ENCODE peak calls at places on chromosome 20, in five cellular contexts. One of them, this sample, is unnamed. For H3K4me1, the result is how much of the 10 kb centered on the place peaks cover.

GRCh38 chr20:45157977-45158376 is 16.7 kb upstream of the PI3 start:
- DNase-seq in pancreas: no peak
- DNase-seq in body of pancreas: peak
- DNase-seq in ascending aorta: no peak
- DNase-seq in mesendoderm: no peak
- DNase-seq in this sample: peak

GRCh38 chr20:32626859-32627636 is 41.9 kb upstream of the NOL4L start:
- DNase-seq in ascending aorta: no peak
- DNase-seq in pancreas: peak
- DNase-seq in body of pancreas: no peak
- DNase-seq in mesendoderm: no peak
- DNase-seq in this sample: no peak

GRCh38 chr20:16608265-16608636 is 35.0 kb upstream of the KIF16B start:
- DNase-seq in pancreas: peak
- DNase-seq in mesendoderm: no peak
- DNase-seq in ascending aorta: no peak
- DNase-seq in body of pancreas: peak
- DNase-seq in this sample: no peak

GRCh38 chr20:38554986-38555385 is 26.0 kb upstream of the ADIG start:
- DNase-seq in mesendoderm: no peak
- DNase-seq in pancreas: no peak
- DNase-seq in ascending aorta: no peak
- DNase-seq in body of pancreas: no peak
- DNase-seq in this sample: no peak

GRCh38 chr20:57755609-57756008 is 45.8 kb upstream of the PMEPA1 start:
- DNase-seq in pancreas: no peak
- DNase-seq in body of pancreas: no peak
- DNase-seq in mesendoderm: no peak
- DNase-seq in ascending aorta: no peak
- DNase-seq in this sample: no peak

GRCh38 chr20:58267389-58268215 is 39.1 kb upstream of the ANKRD60 start:
- DNase-seq in mesendoderm: no peak
- DNase-seq in ascending aorta: no peak
- DNase-seq in body of pancreas: no peak
- DNase-seq in pancreas: no peak
- DNase-seq in this sample: no peak

GRCh38 chr20:63482021-63482587 is 9.6 kb upstream of the KCNQ2 start:
- DNase-seq in body of pancreas: no peak
- DNase-seq in ascending aorta: no peak
- DNase-seq in mesendoderm: no peak
- DNase-seq in pancreas: no peak
- DNase-seq in this sample: no peak

GRCh38 chr20:56657879-56658278 is 28.8 kb downstream of the TFAP2C start:
- DNase-seq in pancreas: no peak
- DNase-seq in mesendoderm: no peak
- DNase-seq in ascending aorta: no peak
- DNase-seq in body of pancreas: no peak
- DNase-seq in this sample: no peak

GRCh38 chr20:37567331-37567665 is 39.6 kb upstream of the BLCAP start:
- DNase-seq in body of pancreas: no peak
- DNase-seq in ascending aorta: no peak
- DNase-seq in mesendoderm: no peak
- DNase-seq in pancreas: no peak
- DNase-seq in this sample: peak

GRCh38 chr20:58870293-58871014 is 17.9 kb downstream of the GNAS start:
- DNase-seq in body of pancreas: peak
- DNase-seq in mesendoderm: peak
- DNase-seq in ascending aorta: no peak
- DNase-seq in pancreas: peak
- DNase-seq in this sample: peak

GRCh38 chr20:63084563-63084927 is 77.8 kb upstream of the BHLHE23 start:
- DNase-seq in ascending aorta: no peak
- DNase-seq in body of pancreas: no peak
- DNase-seq in pancreas: no peak
- DNase-seq in mesendoderm: no peak
- DNase-seq in this sample: no peak

GRCh38 chr20:47361268-47361665 is 4.8 kb upstream of the ZMYND8 start:
- DNase-seq in body of pancreas: no peak
- DNase-seq in ascending aorta: no peak
- DNase-seq in pancreas: no peak
- DNase-seq in mesendoderm: no peak
- DNase-seq in this sample: no peak

GRCh38 chr20:49979030-49979832 is 3.5 kb upstream of the SNAI1 start:
- DNase-seq in pancreas: no peak
- DNase-seq in body of pancreas: no peak
- DNase-seq in mesendoderm: peak
- DNase-seq in ascending aorta: no peak
- DNase-seq in this sample: peak

GRCh38 chr20:13325033-13325432 is 104.0 kb downstream of the ISM1 start:
- DNase-seq in ascending aorta: no peak
- DNase-seq in pancreas: no peak
- DNase-seq in body of pancreas: peak
- DNase-seq in mesendoderm: peak
- DNase-seq in this sample: peak

GRCh38 chr20:7180261-7181045 is 413.0 kb downstream of the BMP2 start:
- DNase-seq in ascending aorta: no peak
- DNase-seq in mesendoderm: no peak
- DNase-seq in pancreas: no peak
- DNase-seq in body of pancreas: no peak
- DNase-seq in this sample: no peak

GRCh38 chr20:33909331-33909921 is 84.3 kb upstream of the RALY start:
- DNase-seq in pancreas: no peak
- DNase-seq in body of pancreas: peak
- DNase-seq in ascending aorta: no peak
- DNase-seq in mesendoderm: peak
- DNase-seq in this sample: peak

GRCh38 chr20:17614176-17614811 is 44.4 kb downstream of the DSTN start:
- DNase-seq in pancreas: peak
- DNase-seq in body of pancreas: peak
- DNase-seq in mesendoderm: no peak
- DNase-seq in ascending aorta: no peak
- DNase-seq in this sample: peak

GRCh38 chr20:45174434-45175364 is at the start of gene PI3:
- DNase-seq in ascending aorta: no peak
- DNase-seq in mesendoderm: no peak
- DNase-seq in body of pancreas: peak
- DNase-seq in pancreas: peak
- DNase-seq in this sample: no peak

GRCh38 chr20:38789503-38790209 is 15.8 kb upstream of the PPP1R16B start:
- DNase-seq in ascending aorta: no peak
- DNase-seq in pancreas: no peak
- DNase-seq in body of pancreas: no peak
- DNase-seq in mesendoderm: peak
- DNase-seq in this sample: no peak

GRCh38 chr20:45752747-45753146 is 30.6 kb downstream of the SPINT4 start:
- DNase-seq in body of pancreas: no peak
- DNase-seq in mesendoderm: no peak
- DNase-seq in ascending aorta: no peak
- DNase-seq in pancreas: no peak
- DNase-seq in this sample: no peak

GRCh38 chr20:45047581-45048119 is 53.3 kb downstream of the KCNS1 start:
- DNase-seq in pancreas: no peak
- DNase-seq in body of pancreas: no peak
- DNase-seq in ascending aorta: no peak
- DNase-seq in mesendoderm: no peak
- DNase-seq in this sample: no peak

GRCh38 chr20:32017711-32018251 is 7.5 kb downstream of the CCM2L start:
- DNase-seq in body of pancreas: peak
- DNase-seq in mesendoderm: peak
- DNase-seq in ascending aorta: no peak
- DNase-seq in pancreas: peak
- DNase-seq in this sample: no peak

GRCh38 chr20:5056801-5057599 is 55.7 kb upstream of the SLC23A2 start:
- DNase-seq in mesendoderm: peak
- DNase-seq in ascending aorta: peak
- DNase-seq in body of pancreas: peak
- DNase-seq in pancreas: peak
- DNase-seq in this sample: peak

GRCh38 chr20:32477594-32478512 is 107.3 kb downstream of the NOL4L start:
- DNase-seq in pancreas: peak
- DNase-seq in ascending aorta: no peak
- DNase-seq in body of pancreas: peak
- DNase-seq in mesendoderm: no peak
- DNase-seq in this sample: no peak

GRCh38 chr20:63443606-63444395 is 28.7 kb downstream of the KCNQ2 start:
- DNase-seq in mesendoderm: no peak
- DNase-seq in ascending aorta: no peak
- DNase-seq in pancreas: no peak
- DNase-seq in body of pancreas: no peak
- DNase-seq in this sample: no peak

GRCh38 chr20:4782373-4782772 is 60.7 kb downstream of the PRND start:
- DNase-seq in ascending aorta: no peak
- DNase-seq in body of pancreas: peak
- DNase-seq in pancreas: no peak
- DNase-seq in mesendoderm: no peak
- DNase-seq in this sample: no peak

GRCh38 chr20:48819813-48820648 is 7.8 kb downstream of the PREX1 start:
- DNase-seq in pancreas: no peak
- DNase-seq in body of pancreas: no peak
- DNase-seq in ascending aorta: no peak
- DNase-seq in mesendoderm: no peak
- DNase-seq in this sample: no peak
- H3K4me1 ChIP-seq in pancreas: under half
- H3K4me1 ChIP-seq in body of pancreas: under half
- H3K4me1 ChIP-seq in ascending aorta: under half
- H3K4me1 ChIP-seq in mesendoderm: under half
- H3K4me1 ChIP-seq in this sample: under half

DNA sequence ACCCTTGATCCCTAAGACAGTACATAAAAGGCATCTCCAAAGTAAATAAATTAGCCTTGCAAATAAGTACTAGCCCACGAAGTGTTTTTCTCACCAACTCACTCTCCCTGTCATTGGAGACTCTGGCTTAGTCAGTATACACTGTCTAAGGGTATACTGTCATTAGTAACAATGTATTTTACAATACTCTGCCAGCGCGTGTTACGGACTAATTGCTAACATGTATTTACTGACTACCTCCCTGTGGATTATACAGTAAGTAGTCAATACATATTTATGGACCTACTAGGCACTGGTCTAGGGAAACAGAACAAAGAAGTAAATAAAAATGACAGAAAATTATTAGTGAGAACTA is 72.0 kb downstream of the NFATC2 start:
- DNase-seq in pancreas: no peak
- DNase-seq in mesendoderm: no peak
- DNase-seq in body of pancreas: no peak
- DNase-seq in ascending aorta: no peak
- DNase-seq in this sample: no peak
- H3K4me3 ChIP-seq in pancreas: no peak
- H3K4me3 ChIP-seq in mesendoderm: no peak
- H3K4me3 ChIP-seq in body of pancreas: no peak
- H3K4me3 ChIP-seq in ascending aorta: no peak
- H3K4me3 ChIP-seq in this sample: no peak

DNA sequence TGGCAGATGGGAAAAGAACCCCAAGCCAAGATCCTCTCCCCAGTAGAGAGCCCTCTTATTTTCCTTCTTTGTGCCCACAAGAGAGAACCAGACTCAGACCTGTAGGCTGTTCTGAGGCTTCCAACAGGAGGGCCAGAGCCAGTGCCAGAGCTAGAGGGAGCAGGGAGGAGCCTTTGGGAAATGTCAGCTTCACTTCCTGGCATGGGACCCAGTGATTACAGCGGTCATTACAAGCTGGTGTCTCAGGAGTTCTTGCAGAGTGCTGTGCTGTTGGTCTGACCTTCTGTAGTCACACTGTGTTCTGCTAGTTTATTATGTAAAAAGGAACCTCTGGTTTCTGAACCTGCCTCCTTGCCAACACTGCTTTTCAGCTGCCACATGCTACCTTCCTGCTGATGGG is 38.9 kb downstream of the STK35 start:
- DNase-seq in ascending aorta: no peak
- DNase-seq in pancreas: no peak
- DNase-seq in mesendoderm: no peak
- DNase-seq in body of pancreas: peak
- DNase-seq in this sample: peak
- H3K27ac ChIP-seq in ascending aorta: no peak
- H3K27ac ChIP-seq in pancreas: no peak
- H3K27ac ChIP-seq in mesendoderm: no peak
- H3K27ac ChIP-seq in body of pancreas: no peak
- H3K27ac ChIP-seq in this sample: no peak

GRCh38 chr20:51402201-51402600 is 140.3 kb downstream of the NFATC2 start:
- DNase-seq in ascending aorta: no peak
- DNase-seq in pancreas: no peak
- DNase-seq in mesendoderm: no peak
- DNase-seq in body of pancreas: no peak
- DNase-seq in this sample: no peak

GRCh38 chr20:51404297-51405060 is 138.0 kb downstream of the NFATC2 start:
- DNase-seq in pancreas: no peak
- DNase-seq in ascending aorta: no peak
- DNase-seq in mesendoderm: no peak
- DNase-seq in body of pancreas: peak
- DNase-seq in this sample: no peak

GRCh38 chr20:51400051-51400926 is 142.2 kb downstream of the NFATC2 start:
- DNase-seq in body of pancreas: peak
- DNase-seq in ascending aorta: no peak
- DNase-seq in mesendoderm: no peak
- DNase-seq in pancreas: no peak
- DNase-seq in this sample: no peak

GRCh38 chr20:51399138-51399890 is 143.2 kb downstream of the NFATC2 start:
- DNase-seq in body of pancreas: no peak
- DNase-seq in ascending aorta: no peak
- DNase-seq in pancreas: no peak
- DNase-seq in mesendoderm: no peak
- DNase-seq in this sample: no peak

GRCh38 chr20:51403465-51404220 is 138.9 kb downstream of the NFATC2 start:
- DNase-seq in mesendoderm: no peak
- DNase-seq in ascending aorta: no peak
- DNase-seq in body of pancreas: no peak
- DNase-seq in pancreas: no peak
- DNase-seq in this sample: no peak
- H3K4me1 ChIP-seq in mesendoderm: under half
- H3K4me1 ChIP-seq in ascending aorta: under half
- H3K4me1 ChIP-seq in body of pancreas: under half
- H3K4me1 ChIP-seq in pancreas: under half
- H3K4me1 ChIP-seq in this sample: under half

GRCh38 chr20:35226126-35226774 is at the start of gene MMP24:
- DNase-seq in pancreas: no peak
- DNase-seq in mesendoderm: peak
- DNase-seq in ascending aorta: no peak
- DNase-seq in body of pancreas: no peak
- DNase-seq in this sample: no peak
- H3K4me3 ChIP-seq in pancreas: peak
- H3K4me3 ChIP-seq in mesendoderm: no peak
- H3K4me3 ChIP-seq in ascending aorta: peak
- H3K4me3 ChIP-seq in body of pancreas: no peak
- H3K4me3 ChIP-seq in this sample: no peak

GRCh38 chr20:23226612-23227265 is 123.9 kb upstream of the NXT1 start:
- DNase-seq in pancreas: no peak
- DNase-seq in ascending aorta: no peak
- DNase-seq in body of pancreas: no peak
- DNase-seq in mesendoderm: no peak
- DNase-seq in this sample: peak
- H3K27ac ChIP-seq in pancreas: no peak
- H3K27ac ChIP-seq in ascending aorta: no peak
- H3K27ac ChIP-seq in body of pancreas: no peak
- H3K27ac ChIP-seq in mesendoderm: no peak
- H3K27ac ChIP-seq in this sample: no peak